ENCODE peak calls at places on chromosomes 13 and 19, in nine cellular contexts. One of them, this sample, is unnamed.

GRCh38 chr13:75771818-75772217 is 135.7 kb downstream of the LMO7 start:
- DNase-seq in HTR-8/SVneo: peak; percentile 30
- DNase-seq in pancreas: no peak
- DNase-seq in C1 segment of cervical spinal cord: no peak
- DNase-seq in stimulated activated CD4-positive, alpha-beta T cell treated with anti-CD3 and anti-CD28 coated beads, Interleukin-1b, Interleukin-23, amount 100 ng/mL, for 1 hour: no peak
- DNase-seq in cardiac fibroblast: peak; percentile 67
- DNase-seq in mucosa of descending colon: no peak
- DNase-seq in HS-5: no peak
- DNase-seq in NCI-H460: peak; percentile 44
- DNase-seq in this sample: no peak

GRCh38 chr13:28499579-28499978 is 4.7 kb upstream of the FLT1 start:
- DNase-seq in HTR-8/SVneo: no peak
- DNase-seq in pancreas: no peak
- DNase-seq in C1 segment of cervical spinal cord: no peak
- DNase-seq in stimulated activated CD4-positive, alpha-beta T cell treated with anti-CD3 and anti-CD28 coated beads, Interleukin-1b, Interleukin-23, amount 100 ng/mL, for 1 hour: no peak
- DNase-seq in cardiac fibroblast: no peak
- DNase-seq in mucosa of descending colon: no peak
- DNase-seq in HS-5: no peak
- DNase-seq in NCI-H460: no peak
- DNase-seq in this sample: no peak

GRCh38 chr13:109465151-109465550 is 321.2 kb downstream of the IRS2 start:
- DNase-seq in HTR-8/SVneo: no peak
- DNase-seq in pancreas: no peak
- DNase-seq in C1 segment of cervical spinal cord: no peak
- DNase-seq in stimulated activated CD4-positive, alpha-beta T cell treated with anti-CD3 and anti-CD28 coated beads, Interleukin-1b, Interleukin-23, amount 100 ng/mL, for 1 hour: no peak
- DNase-seq in cardiac fibroblast: peak; percentile 11
- DNase-seq in mucosa of descending colon: no peak
- DNase-seq in HS-5: no peak
- DNase-seq in NCI-H460: peak; percentile 70
- DNase-seq in this sample: no peak

GRCh38 chr19:50510121-50510670 is 795 bp downstream of the JOSD2 start:
- DNase-seq in HTR-8/SVneo: no peak
- DNase-seq in pancreas: peak; percentile 43
- DNase-seq in C1 segment of cervical spinal cord: no peak
- DNase-seq in stimulated activated CD4-positive, alpha-beta T cell treated with anti-CD3 and anti-CD28 coated beads, Interleukin-1b, Interleukin-23, amount 100 ng/mL, for 1 hour: no peak
- DNase-seq in cardiac fibroblast: peak; percentile 23
- DNase-seq in mucosa of descending colon: peak; percentile 66
- DNase-seq in HS-5: no peak
- DNase-seq in NCI-H460: no peak
- DNase-seq in this sample: no peak

GRCh38 chr13:100484708-100485107 is 103.9 kb downstream of the GGACT start:
- DNase-seq in HTR-8/SVneo: no peak
- DNase-seq in pancreas: no peak
- DNase-seq in C1 segment of cervical spinal cord: no peak
- DNase-seq in stimulated activated CD4-positive, alpha-beta T cell treated with anti-CD3 and anti-CD28 coated beads, Interleukin-1b, Interleukin-23, amount 100 ng/mL, for 1 hour: no peak
- DNase-seq in cardiac fibroblast: no peak
- DNase-seq in mucosa of descending colon: no peak
- DNase-seq in HS-5: no peak
- DNase-seq in NCI-H460: no peak
- DNase-seq in this sample: no peak

GRCh38 chr13:35046587-35046986 is 104.5 kb downstream of the NBEA start:
- DNase-seq in HTR-8/SVneo: no peak
- DNase-seq in pancreas: no peak
- DNase-seq in C1 segment of cervical spinal cord: no peak
- DNase-seq in stimulated activated CD4-positive, alpha-beta T cell treated with anti-CD3 and anti-CD28 coated beads, Interleukin-1b, Interleukin-23, amount 100 ng/mL, for 1 hour: no peak
- DNase-seq in cardiac fibroblast: no peak
- DNase-seq in mucosa of descending colon: no peak
- DNase-seq in HS-5: no peak
- DNase-seq in NCI-H460: no peak
- DNase-seq in this sample: no peak

GRCh38 chr13:53142301-53142700 is 113.7 kb downstream of the OLFM4 start:
- DNase-seq in HTR-8/SVneo: no peak
- DNase-seq in pancreas: no peak
- DNase-seq in C1 segment of cervical spinal cord: no peak
- DNase-seq in stimulated activated CD4-positive, alpha-beta T cell treated with anti-CD3 and anti-CD28 coated beads, Interleukin-1b, Interleukin-23, amount 100 ng/mL, for 1 hour: no peak
- DNase-seq in cardiac fibroblast: no peak
- DNase-seq in mucosa of descending colon: no peak
- DNase-seq in HS-5: no peak
- DNase-seq in NCI-H460: no peak
- DNase-seq in this sample: no peak

GRCh38 chr13:80462567-80462966 is 121.6 kb upstream of the SPRY2 start:
- DNase-seq in HTR-8/SVneo: no peak
- DNase-seq in pancreas: no peak
- DNase-seq in C1 segment of cervical spinal cord: no peak
- DNase-seq in stimulated activated CD4-positive, alpha-beta T cell treated with anti-CD3 and anti-CD28 coated beads, Interleukin-1b, Interleukin-23, amount 100 ng/mL, for 1 hour: no peak
- DNase-seq in cardiac fibroblast: no peak
- DNase-seq in mucosa of descending colon: no peak
- DNase-seq in HS-5: no peak
- DNase-seq in NCI-H460: no peak
- DNase-seq in this sample: no peak

GRCh38 chr13:77980592-77980991 is 62.0 kb upstream of the EDNRB start:
- DNase-seq in HTR-8/SVneo: peak; percentile 2
- DNase-seq in pancreas: no peak
- DNase-seq in C1 segment of cervical spinal cord: no peak
- DNase-seq in stimulated activated CD4-positive, alpha-beta T cell treated with anti-CD3 and anti-CD28 coated beads, Interleukin-1b, Interleukin-23, amount 100 ng/mL, for 1 hour: no peak
- DNase-seq in cardiac fibroblast: peak; percentile 88
- DNase-seq in mucosa of descending colon: no peak
- DNase-seq in HS-5: no peak
- DNase-seq in NCI-H460: peak; percentile 30
- DNase-seq in this sample: peak; percentile 11

GRCh38 chr19:532578-533484 is 1.3 kb downstream of the CDC34 start:
- DNase-seq in HTR-8/SVneo: no peak
- DNase-seq in pancreas: peak; percentile 84
- DNase-seq in C1 segment of cervical spinal cord: peak; percentile 78
- DNase-seq in stimulated activated CD4-positive, alpha-beta T cell treated with anti-CD3 and anti-CD28 coated beads, Interleukin-1b, Interleukin-23, amount 100 ng/mL, for 1 hour: no peak
- DNase-seq in cardiac fibroblast: peak; percentile 73
- DNase-seq in mucosa of descending colon: peak; percentile 74
- DNase-seq in HS-5: peak; percentile 20
- DNase-seq in NCI-H460: peak; percentile 40
- DNase-seq in this sample: peak; percentile 68

GRCh38 chr19:33251526-33252090 is 26.0 kb upstream of the SLC7A10 start:
- DNase-seq in HTR-8/SVneo: no peak
- DNase-seq in pancreas: no peak
- DNase-seq in C1 segment of cervical spinal cord: no peak
- DNase-seq in stimulated activated CD4-positive, alpha-beta T cell treated with anti-CD3 and anti-CD28 coated beads, Interleukin-1b, Interleukin-23, amount 100 ng/mL, for 1 hour: no peak
- DNase-seq in cardiac fibroblast: no peak
- DNase-seq in mucosa of descending colon: peak; percentile 27
- DNase-seq in HS-5: no peak
- DNase-seq in NCI-H460: no peak
- DNase-seq in this sample: no peak

GRCh38 chr19:35806597-35806996 is 6.0 kb downstream of the PRODH2 start:
- DNase-seq in HTR-8/SVneo: no peak
- DNase-seq in pancreas: no peak
- DNase-seq in C1 segment of cervical spinal cord: no peak
- DNase-seq in stimulated activated CD4-positive, alpha-beta T cell treated with anti-CD3 and anti-CD28 coated beads, Interleukin-1b, Interleukin-23, amount 100 ng/mL, for 1 hour: no peak
- DNase-seq in cardiac fibroblast: no peak
- DNase-seq in mucosa of descending colon: peak; percentile 29
- DNase-seq in HS-5: no peak
- DNase-seq in NCI-H460: no peak
- DNase-seq in this sample: no peak

GRCh38 chr13:109622006-109622405 is 164.4 kb downstream of the IRS2 start:
- DNase-seq in HTR-8/SVneo: no peak
- DNase-seq in pancreas: no peak
- DNase-seq in C1 segment of cervical spinal cord: no peak
- DNase-seq in stimulated activated CD4-positive, alpha-beta T cell treated with anti-CD3 and anti-CD28 coated beads, Interleukin-1b, Interleukin-23, amount 100 ng/mL, for 1 hour: no peak
- DNase-seq in cardiac fibroblast: no peak
- DNase-seq in mucosa of descending colon: no peak
- DNase-seq in HS-5: no peak
- DNase-seq in NCI-H460: no peak
- DNase-seq in this sample: no peak

GRCh38 chr13:21872795-21873194 is 201.9 kb downstream of the FGF9 start:
- DNase-seq in HTR-8/SVneo: no peak
- DNase-seq in pancreas: no peak
- DNase-seq in C1 segment of cervical spinal cord: no peak
- DNase-seq in stimulated activated CD4-positive, alpha-beta T cell treated with anti-CD3 and anti-CD28 coated beads, Interleukin-1b, Interleukin-23, amount 100 ng/mL, for 1 hour: no peak
- DNase-seq in cardiac fibroblast: no peak
- DNase-seq in mucosa of descending colon: no peak
- DNase-seq in HS-5: no peak
- DNase-seq in NCI-H460: no peak
- DNase-seq in this sample: no peak

GRCh38 chr19:41866284-41866683 is 6.2 kb downstream of the RPS19 start:
- DNase-seq in HTR-8/SVneo: no peak
- DNase-seq in pancreas: no peak
- DNase-seq in C1 segment of cervical spinal cord: no peak
- DNase-seq in stimulated activated CD4-positive, alpha-beta T cell treated with anti-CD3 and anti-CD28 coated beads, Interleukin-1b, Interleukin-23, amount 100 ng/mL, for 1 hour: no peak
- DNase-seq in cardiac fibroblast: no peak
- DNase-seq in mucosa of descending colon: no peak
- DNase-seq in HS-5: no peak
- DNase-seq in NCI-H460: no peak
- DNase-seq in this sample: no peak

GRCh38 chr19:38665219-38665931 is 17.9 kb downstream of the ACTN4 start:
- DNase-seq in HTR-8/SVneo: no peak
- DNase-seq in pancreas: no peak
- DNase-seq in C1 segment of cervical spinal cord: no peak
- DNase-seq in stimulated activated CD4-positive, alpha-beta T cell treated with anti-CD3 and anti-CD28 coated beads, Interleukin-1b, Interleukin-23, amount 100 ng/mL, for 1 hour: no peak
- DNase-seq in cardiac fibroblast: no peak
- DNase-seq in mucosa of descending colon: no peak
- DNase-seq in HS-5: no peak
- DNase-seq in NCI-H460: no peak
- DNase-seq in this sample: no peak

GRCh38 chr13:107223867-107224266 is 655.9 kb upstream of the ARGLU1 start:
- DNase-seq in HTR-8/SVneo: no peak
- DNase-seq in pancreas: no peak
- DNase-seq in C1 segment of cervical spinal cord: no peak
- DNase-seq in stimulated activated CD4-positive, alpha-beta T cell treated with anti-CD3 and anti-CD28 coated beads, Interleukin-1b, Interleukin-23, amount 100 ng/mL, for 1 hour: no peak
- DNase-seq in cardiac fibroblast: no peak
- DNase-seq in mucosa of descending colon: no peak
- DNase-seq in HS-5: no peak
- DNase-seq in NCI-H460: no peak
- DNase-seq in this sample: no peak

GRCh38 chr19:15934332-15935078 is at the start of gene CYP4F11:
- DNase-seq in HTR-8/SVneo: no peak
- DNase-seq in pancreas: peak; percentile 60
- DNase-seq in C1 segment of cervical spinal cord: peak; percentile 64
- DNase-seq in stimulated activated CD4-positive, alpha-beta T cell treated with anti-CD3 and anti-CD28 coated beads, Interleukin-1b, Interleukin-23, amount 100 ng/mL, for 1 hour: no peak
- DNase-seq in cardiac fibroblast: peak; percentile 5
- DNase-seq in mucosa of descending colon: peak; percentile 89
- DNase-seq in HS-5: no peak
- DNase-seq in NCI-H460: peak; percentile 96
- DNase-seq in this sample: no peak

GRCh38 chr13:67351915-67352314 is 121.8 kb upstream of the PCDH9 start:
- DNase-seq in HTR-8/SVneo: no peak
- DNase-seq in pancreas: no peak
- DNase-seq in C1 segment of cervical spinal cord: no peak
- DNase-seq in stimulated activated CD4-positive, alpha-beta T cell treated with anti-CD3 and anti-CD28 coated beads, Interleukin-1b, Interleukin-23, amount 100 ng/mL, for 1 hour: no peak
- DNase-seq in cardiac fibroblast: peak; percentile 15
- DNase-seq in mucosa of descending colon: no peak
- DNase-seq in HS-5: no peak
- DNase-seq in NCI-H460: no peak
- DNase-seq in this sample: no peak

GRCh38 chr13:22040810-22041364 is 370.0 kb downstream of the FGF9 start:
- DNase-seq in HTR-8/SVneo: no peak
- DNase-seq in pancreas: peak; percentile 45
- DNase-seq in C1 segment of cervical spinal cord: no peak
- DNase-seq in stimulated activated CD4-positive, alpha-beta T cell treated with anti-CD3 and anti-CD28 coated beads, Interleukin-1b, Interleukin-23, amount 100 ng/mL, for 1 hour: no peak
- DNase-seq in cardiac fibroblast: no peak
- DNase-seq in mucosa of descending colon: no peak
- DNase-seq in HS-5: no peak
- DNase-seq in NCI-H460: peak; percentile 2
- DNase-seq in this sample: no peak

GRCh38 chr13:59677966-59678814 is 485.5 kb downstream of the DIAPH3 start:
- DNase-seq in HTR-8/SVneo: peak; percentile 4
- DNase-seq in pancreas: peak; percentile 15
- DNase-seq in C1 segment of cervical spinal cord: no peak
- DNase-seq in stimulated activated CD4-positive, alpha-beta T cell treated with anti-CD3 and anti-CD28 coated beads, Interleukin-1b, Interleukin-23, amount 100 ng/mL, for 1 hour: no peak
- DNase-seq in cardiac fibroblast: peak; percentile 82
- DNase-seq in mucosa of descending colon: no peak
- DNase-seq in HS-5: no peak
- DNase-seq in NCI-H460: peak; percentile 32
- DNase-seq in this sample: peak; percentile 28

GRCh38 chr13:28320884-28321574 is 173.9 kb downstream of the FLT1 start:
- DNase-seq in HTR-8/SVneo: no peak
- DNase-seq in pancreas: no peak
- DNase-seq in C1 segment of cervical spinal cord: no peak
- DNase-seq in stimulated activated CD4-positive, alpha-beta T cell treated with anti-CD3 and anti-CD28 coated beads, Interleukin-1b, Interleukin-23, amount 100 ng/mL, for 1 hour: no peak
- DNase-seq in cardiac fibroblast: no peak
- DNase-seq in mucosa of descending colon: no peak
- DNase-seq in HS-5: no peak
- DNase-seq in NCI-H460: no peak
- DNase-seq in this sample: no peak

GRCh38 chr19:57870225-57870624 is 18.6 kb downstream of the ZNF814 start:
- DNase-seq in HTR-8/SVneo: no peak
- DNase-seq in pancreas: no peak
- DNase-seq in C1 segment of cervical spinal cord: no peak
- DNase-seq in stimulated activated CD4-positive, alpha-beta T cell treated with anti-CD3 and anti-CD28 coated beads, Interleukin-1b, Interleukin-23, amount 100 ng/mL, for 1 hour: no peak
- DNase-seq in cardiac fibroblast: no peak
- DNase-seq in mucosa of descending colon: no peak
- DNase-seq in HS-5: no peak
- DNase-seq in NCI-H460: no peak
- DNase-seq in this sample: no peak

This sample was measured in amniotic stem cell.